ENCODE peak calls at places on chromosomes 11 and 22, in ten cellular contexts. G, J, X, R, A, F, T, S, N and K are unnamed samples.
A peak's percentile ranks its signal among the peaks of the same experiment; 100 is the strongest.

GRCh38 chr11:111367411-111368284 is 11.4 kb downstream of the POU2AF1 start:
- DNase-seq in G (no peak), J (peak; percentile 72), X (no peak), R (no peak), A (no peak), F (peak; percentile 65), T (no peak), S (no peak), N (no peak), K (no peak)

GRCh38 chr11:129375731-129376657 is at the start of gene BARX2:
- DNase-seq in G (peak; percentile 73), J (peak; percentile 55), X (peak; percentile 65), R (peak; percentile 72), A (peak; percentile 41), F (peak; percentile 62), T (no peak), S (no peak), N (peak; percentile 64), K (no peak)

GRCh38 chr11:73633999-73634398 is 12.4 kb upstream of the PLEKHB1 start:
- DNase-seq in G (no peak), J (no peak), X (no peak), R (no peak), A (no peak), F (no peak), T (no peak), S (no peak), N (no peak), K (no peak)

GRCh38 chr11:124256076-124256475 is at the start of gene OR8G5:
- DNase-seq in G (no peak), J (no peak), X (no peak), R (no peak), A (no peak), F (no peak), T (no peak), S (no peak), N (no peak), K (no peak)

GRCh38 chr11:16895306-16895705 is 118.9 kb downstream of the PLEKHA7 start:
- DNase-seq in G (no peak), J (no peak), X (no peak), R (no peak), A (no peak), F (no peak), T (no peak), S (no peak), N (peak; percentile 32), K (no peak)

GRCh38 chr11:30585892-30586250 is 282 bp downstream of the MPPED2 start:
- DNase-seq in G (peak; percentile 9), J (peak; percentile 35), X (no peak), R (no peak), A (no peak), F (peak; percentile 39), T (peak; percentile 23), S (no peak), N (no peak), K (no peak)

GRCh38 chr22:29833392-29833949 is 4.6 kb downstream of the ASCC2 start:
- DNase-seq in G (no peak), J (no peak), X (no peak), R (no peak), A (no peak), F (no peak), T (no peak), S (no peak), N (no peak), K (no peak)

GRCh38 chr22:40654522-40655167 is 18.1 kb upstream of the MRTFA start:
- DNase-seq in G (peak; percentile 69), J (no peak), X (peak; percentile 59), R (peak; percentile 42), A (peak; percentile 69), F (no peak), T (peak; percentile 67), S (no peak), N (peak; percentile 85), K (no peak)

GRCh38 chr11:15594607-15595006 is 479.9 kb downstream of the INSC start:
- DNase-seq in G (no peak), J (no peak), X (no peak), R (no peak), A (no peak), F (no peak), T (no peak), S (no peak), N (no peak), K (no peak)

GRCh38 chr22:41256898-41257260 is 16.1 kb upstream of the CHADL start:
- DNase-seq in G (peak; percentile 24), J (no peak), X (peak; percentile 82), R (peak; percentile 49), A (no peak), F (no peak), T (no peak), S (no peak), N (no peak), K (no peak)

GRCh38 chr22:24088796-24089195 is 77.7 kb downstream of the CABIN1 start:
- DNase-seq in G (no peak), J (no peak), X (peak; percentile 45), R (no peak), A (peak; percentile 33), F (no peak), T (no peak), S (no peak), N (no peak), K (peak; percentile 9)

GRCh38 chr11:80621871-80622270 is 1181.0 kb upstream of the TENM4 start:
- DNase-seq in G (no peak), J (no peak), X (no peak), R (no peak), A (no peak), F (no peak), T (no peak), S (no peak), N (no peak), K (no peak)

GRCh38 chr11:118536726-118537125 is 5.7 kb downstream of the TMEM25 start:
- DNase-seq in G (no peak), J (no peak), X (no peak), R (peak; percentile 66), A (no peak), F (no peak), T (no peak), S (no peak), N (peak; percentile 35), K (no peak)

GRCh38 chr11:87439981-87440760 is 402.4 kb downstream of the TMEM135 start:
- DNase-seq in G (no peak), J (no peak), X (no peak), R (no peak), A (no peak), F (no peak), T (no peak), S (no peak), N (peak; percentile 10), K (no peak)

GRCh38 chr11:26134481-26135355 is 197.2 kb upstream of the ANO3 start:
- DNase-seq in G (peak; percentile 18), J (peak; percentile 5), X (peak; percentile 14), R (peak; percentile 11), A (no peak), F (no peak), T (no peak), S (no peak), N (peak; percentile 24), K (no peak)
- TF ChIP-seq CTCF in G (peak; percentile 6), J (peak; percentile 24), X (peak; percentile 30), R (peak; percentile 8), A (peak; percentile 34), F (peak; percentile 35), T (no peak), S (peak; percentile 60), N (peak; percentile 33), K (no peak)

DNA sequence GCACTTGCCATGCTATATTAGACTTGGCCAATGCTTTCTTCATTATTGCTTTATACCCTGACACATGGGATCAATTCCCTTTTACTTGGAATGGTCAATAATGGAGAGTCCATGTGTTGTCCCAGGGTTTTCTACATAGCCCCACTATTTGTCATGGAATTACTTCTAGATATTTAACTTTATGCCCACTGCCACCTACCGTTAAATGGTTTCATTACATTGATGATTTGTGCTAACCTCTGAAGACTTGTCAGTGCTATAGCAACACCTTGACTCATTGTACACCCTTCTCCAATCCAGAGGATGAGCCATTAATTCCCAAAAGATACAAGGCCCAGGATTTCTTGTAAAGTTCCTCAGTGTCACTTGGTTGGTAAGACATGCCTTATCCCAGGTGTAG is 31.4 kb upstream of the SLC22A25 start:
- DNase-seq in G (no peak), J (no peak), X (no peak), R (peak; percentile 36), A (peak; percentile 5), F (no peak), T (no peak), S (no peak), N (no peak), K (no peak)
- TF ChIP-seq CTCF in G (no peak), J (no peak), X (no peak), R (no peak), A (peak; percentile 24), F (no peak), T (no peak), S (peak; percentile 7), N (no peak), K (no peak)

GRCh38 chr22:45891996-45892621 is 84.9 kb downstream of the WNT7B start:
- DNase-seq in G (no peak), J (no peak), X (no peak), R (no peak), A (no peak), F (no peak), T (no peak), S (peak; percentile 88), N (no peak), K (peak; percentile 64)
- TF ChIP-seq CTCF in G (no peak), J (no peak), X (no peak), R (no peak), A (no peak), F (no peak), T (no peak), S (no peak), N (no peak), K (no peak)

GRCh38 chr11:127491589-127491988 is 491.0 kb upstream of the KIRREL3 start:
- DNase-seq in G (no peak), J (no peak), X (no peak), R (no peak), A (no peak), F (no peak), T (no peak), S (no peak), N (no peak), K (no peak)

GRCh38 chr11:127496165-127496564 is 495.6 kb upstream of the KIRREL3 start:
- DNase-seq in G (no peak), J (no peak), X (no peak), R (no peak), A (no peak), F (no peak), T (no peak), S (no peak), N (no peak), K (no peak)

GRCh38 chr11:127492025-127492424 is 491.5 kb upstream of the KIRREL3 start:
- DNase-seq in G (no peak), J (no peak), X (peak; percentile 77), R (no peak), A (no peak), F (no peak), T (no peak), S (no peak), N (no peak), K (no peak)

GRCh38 chr11:127490896-127491295 is 490.3 kb upstream of the KIRREL3 start:
- DNase-seq in G (no peak), J (no peak), X (no peak), R (no peak), A (no peak), F (no peak), T (no peak), S (no peak), N (no peak), K (no peak)

DNA sequence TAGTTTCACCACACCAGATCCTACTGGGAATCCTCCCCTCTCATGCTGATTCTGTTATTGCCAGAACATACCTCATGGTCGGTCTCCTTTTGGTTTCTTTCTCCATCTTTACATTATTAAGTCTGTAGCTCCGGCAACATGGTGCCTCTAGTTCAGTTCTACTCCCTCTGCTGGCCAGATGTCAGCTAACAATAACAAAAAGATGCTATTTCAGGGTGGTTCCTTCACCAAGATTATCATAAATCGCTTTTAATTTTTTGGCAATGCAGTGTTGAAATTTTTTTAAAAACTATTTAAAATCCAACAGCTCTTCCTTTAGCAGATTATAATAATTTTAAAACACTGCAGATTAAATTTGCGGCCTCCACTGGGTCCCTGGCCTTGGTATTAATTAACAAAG is 492.8 kb upstream of the KIRREL3 start:
- DNase-seq in G (peak; percentile 0), J (no peak), X (peak; percentile 35), R (peak; percentile 52), A (peak; percentile 13), F (no peak), T (no peak), S (no peak), N (no peak), K (no peak)
- TF ChIP-seq CTCF in G (no peak), J (peak; percentile 36), X (peak; percentile 49), R (peak; percentile 30), A (peak; percentile 76), F (peak; percentile 17), T (no peak), S (peak; percentile 75), N (peak; percentile 11), K (no peak)